ENCODE peak calls at places on chromosomes 1 and 21, in four cellular contexts. One of them, this sample, is unnamed.

GRCh38 chr1:167233373-167233772 is 12.7 kb downstream of the POU2F1 start:
- DNase-seq in NCI-H1105 treated with DMSO at 0.1 percent for 48 hours: no peak
- DNase-seq in stimulated activated CD4-positive, alpha-beta T cell treated with anti-CD3 and anti-CD28 coated beads, TNF-alpha, amount 100 ng/mL, for 1 hour: no peak
- DNase-seq in right cardiac atrium: no peak
- DNase-seq in this sample: no peak

GRCh38 chr21:21612446-21612845 is 614.2 kb downstream of the NCAM2 start:
- DNase-seq in NCI-H1105 treated with DMSO at 0.1 percent for 48 hours: no peak
- DNase-seq in stimulated activated CD4-positive, alpha-beta T cell treated with anti-CD3 and anti-CD28 coated beads, TNF-alpha, amount 100 ng/mL, for 1 hour: no peak
- DNase-seq in right cardiac atrium: no peak
- DNase-seq in this sample: no peak

GRCh38 chr1:165816801-165817497 is 10.5 kb upstream of the UCK2 start:
- DNase-seq in NCI-H1105 treated with DMSO at 0.1 percent for 48 hours: no peak
- DNase-seq in stimulated activated CD4-positive, alpha-beta T cell treated with anti-CD3 and anti-CD28 coated beads, TNF-alpha, amount 100 ng/mL, for 1 hour: no peak
- DNase-seq in right cardiac atrium: no peak
- DNase-seq in this sample: no peak

GRCh38 chr21:32545948-32546441 is 39.3 kb downstream of the TCP10L start:
- DNase-seq in NCI-H1105 treated with DMSO at 0.1 percent for 48 hours: no peak
- DNase-seq in stimulated activated CD4-positive, alpha-beta T cell treated with anti-CD3 and anti-CD28 coated beads, TNF-alpha, amount 100 ng/mL, for 1 hour: no peak
- DNase-seq in right cardiac atrium: no peak
- DNase-seq in this sample: no peak

GRCh38 chr21:37429356-37429755 is 62.8 kb downstream of the DYRK1A start:
- DNase-seq in NCI-H1105 treated with DMSO at 0.1 percent for 48 hours: no peak
- DNase-seq in stimulated activated CD4-positive, alpha-beta T cell treated with anti-CD3 and anti-CD28 coated beads, TNF-alpha, amount 100 ng/mL, for 1 hour: no peak
- DNase-seq in right cardiac atrium: no peak
- DNase-seq in this sample: no peak

GRCh38 chr1:154999651-155000474 is 2.7 kb upstream of the ZBTB7B start:
- DNase-seq in NCI-H1105 treated with DMSO at 0.1 percent for 48 hours: peak
- DNase-seq in stimulated activated CD4-positive, alpha-beta T cell treated with anti-CD3 and anti-CD28 coated beads, TNF-alpha, amount 100 ng/mL, for 1 hour: no peak
- DNase-seq in right cardiac atrium: peak
- DNase-seq in this sample: peak

GRCh38 chr1:39104158-39105060 is 78.3 kb downstream of the NDUFS5 start:
- DNase-seq in NCI-H1105 treated with DMSO at 0.1 percent for 48 hours: peak
- DNase-seq in stimulated activated CD4-positive, alpha-beta T cell treated with anti-CD3 and anti-CD28 coated beads, TNF-alpha, amount 100 ng/mL, for 1 hour: no peak
- DNase-seq in right cardiac atrium: peak
- DNase-seq in this sample: no peak

GRCh38 chr1:224357626-224358124 is 996 bp downstream of the CNIH4 start:
- DNase-seq in NCI-H1105 treated with DMSO at 0.1 percent for 48 hours: no peak
- DNase-seq in stimulated activated CD4-positive, alpha-beta T cell treated with anti-CD3 and anti-CD28 coated beads, TNF-alpha, amount 100 ng/mL, for 1 hour: no peak
- DNase-seq in right cardiac atrium: no peak
- DNase-seq in this sample: no peak

GRCh38 chr1:62589321-62589720 is 8.0 kb upstream of the ANGPTL3 start:
- DNase-seq in NCI-H1105 treated with DMSO at 0.1 percent for 48 hours: no peak
- DNase-seq in stimulated activated CD4-positive, alpha-beta T cell treated with anti-CD3 and anti-CD28 coated beads, TNF-alpha, amount 100 ng/mL, for 1 hour: no peak
- DNase-seq in right cardiac atrium: no peak
- DNase-seq in this sample: no peak

GRCh38 chr1:85553416-85553815 is 27.1 kb upstream of the CCN1 start:
- DNase-seq in NCI-H1105 treated with DMSO at 0.1 percent for 48 hours: no peak
- DNase-seq in stimulated activated CD4-positive, alpha-beta T cell treated with anti-CD3 and anti-CD28 coated beads, TNF-alpha, amount 100 ng/mL, for 1 hour: no peak
- DNase-seq in right cardiac atrium: no peak
- DNase-seq in this sample: no peak

GRCh38 chr1:145891587-145892485 is 6.2 kb upstream of the ANKRD35 start:
- DNase-seq in NCI-H1105 treated with DMSO at 0.1 percent for 48 hours: peak
- DNase-seq in stimulated activated CD4-positive, alpha-beta T cell treated with anti-CD3 and anti-CD28 coated beads, TNF-alpha, amount 100 ng/mL, for 1 hour: no peak
- DNase-seq in right cardiac atrium: peak
- DNase-seq in this sample: peak

This sample was measured in NCI-H2171 treated with DMSO at 0.1 percent for 48 hours.